ENCODE peak calls at places on chromosomes 6 and 20, in ten cellular contexts. S is activated T-helper 2 cell treated with anti-CD3 and anti-CD28 coated beads, Interferon-gamma antibody, Interleukin-2, Interleukin-4, amounts not matched to agents 10 μg/mL and 5 μg/mL and 100 μg/mL, durations not matched to agents 14 hours and 24 hours and 36 hours; L is HFFc6; M is iPS-NIHi11; A is colonic mucosa; E is activated T-helper 1 cell treated with anti-CD3 and anti-CD28 coated beads, Interleukin-12 subunit alpha, Interleukin-12 subunit beta, Interleukin-2, Interleukin-4 antibody, amounts not matched to agents 30 ng/mL and 10 ng/mL and 1 ng/mL, durations not matched to agents 14 hours and 24 hours and 36 hours; J is NCI-H446; U is GM03348; P is CD4-positive, alpha-beta T cell; Y is NCI-H1105. T is an unnamed sample.

GRCh38 chr6:89085409-89086012 is 5.0 kb downstream of the PNRC1 start:
- DNase-seq in S (no peak), L (no peak), M (no peak), A (no peak), E (no peak), J (no peak), U (no peak), P (no peak), Y (no peak), T (no peak)

GRCh38 chr20:58514321-58515239 is 619 bp downstream of the APCDD1L start:
- DNase-seq in S (no peak), L (no peak), M (peak), A (no peak), E (no peak), J (no peak), U (peak), P (no peak), Y (no peak), T (no peak)

GRCh38 chr6:148611213-148611612 is 135.6 kb upstream of the UST start:
- DNase-seq in S (no peak), L (peak), M (no peak), A (peak), E (no peak), J (no peak), U (peak), P (no peak), Y (no peak), T (no peak)

GRCh38 chr6:68778356-68779020 is 143.4 kb downstream of the ADGRB3 start:
- DNase-seq in S (no peak), L (no peak), M (peak), A (no peak), E (no peak), J (peak), U (peak), P (no peak), Y (peak), T (peak)

GRCh38 chr6:71489736-71490135 is 201.1 kb downstream of the OGFRL1 start:
- DNase-seq in S (no peak), L (peak), M (peak), A (no peak), E (no peak), J (no peak), U (peak), P (no peak), Y (no peak), T (no peak)

GRCh38 chr20:37994512-37994911 is 38.7 kb downstream of the TTI1 start:
- DNase-seq in S (no peak), L (no peak), M (no peak), A (no peak), E (no peak), J (no peak), U (peak), P (no peak), Y (no peak), T (no peak)

GRCh38 chr6:81075974-81076373 is 676.5 kb downstream of the TENT5A start:
- DNase-seq in S (no peak), L (no peak), M (peak), A (no peak), E (no peak), J (no peak), U (no peak), P (no peak), Y (no peak), T (no peak)

GRCh38 chr6:138378463-138378862 is 758 bp downstream of the SMIM28 start:
- DNase-seq in S (no peak), L (no peak), M (no peak), A (no peak), E (no peak), J (no peak), U (no peak), P (no peak), Y (no peak), T (no peak)

GRCh38 chr20:51733070-51733469 is 35.1 kb downstream of the ATP9A start:
- DNase-seq in S (no peak), L (no peak), M (no peak), A (no peak), E (no peak), J (no peak), U (no peak), P (no peak), Y (no peak), T (no peak)

GRCh38 chr20:24978493-24978892 is 14.1 kb downstream of the APMAP start:
- DNase-seq in S (no peak), L (no peak), M (no peak), A (peak), E (no peak), J (no peak), U (no peak), P (no peak), Y (no peak), T (no peak)

GRCh38 chr6:12060780-12061619 is 48.9 kb downstream of the HIVEP1 start:
- DNase-seq in S (peak), L (no peak), M (peak), A (peak), E (peak), J (no peak), U (no peak), P (peak), Y (no peak), T (no peak)

GRCh38 chr6:42294759-42295158 is 77.1 kb upstream of the MRPS10 start:
- DNase-seq in S (no peak), L (peak), M (no peak), A (no peak), E (no peak), J (no peak), U (peak), P (no peak), Y (no peak), T (no peak)

GRCh38 chr20:316316-317068 is 8.9 kb upstream of the SOX12 start:
- DNase-seq in S (no peak), L (peak), M (no peak), A (no peak), E (no peak), J (no peak), U (peak), P (no peak), Y (no peak), T (no peak)

GRCh38 chr6:149566372-149567193 is at the start of gene GINM1:
- DNase-seq in S (peak), L (peak), M (peak), A (peak), E (peak), J (no peak), U (peak), P (peak), Y (peak), T (no peak)

T was measured in NCI-H1694.